ENCODE peak calls at places on chromosomes 13 and 19, in six cellular contexts. Y is activated T-helper 1 cell treated with Interleukin-2 at 50 U/mL for 16 hours, J is GF-D8, S is H54, B is BE2C, A is HAP-1. N is an unnamed sample.

GRCh38 chr19:40803857-40804782 is 5.1 kb downstream of the EGLN2 start:
- DNase-seq in A (no peak), J (no peak), B (no peak), S (no peak), Y (peak), N (no peak)

GRCh38 chr19:10112895-10113591 is 1.6 kb downstream of the P2RY11 start:
- DNase-seq in J (peak), B (peak), S (no peak), A (peak), Y (peak), N (peak)

GRCh38 chr13:80783926-80784325 is 443.0 kb upstream of the SPRY2 start:
- DNase-seq in B (peak), S (no peak), A (no peak), J (no peak), Y (no peak), N (no peak)

GRCh38 chr13:40252241-40252640 is 414.2 kb downstream of the FOXO1 start:
- DNase-seq in B (no peak), S (no peak), J (no peak), Y (no peak), A (no peak), N (no peak)

GRCh38 chr13:37485766-37486165 is 112.8 kb downstream of the POSTN start:
- DNase-seq in J (no peak), S (no peak), Y (no peak), B (no peak), A (no peak), N (no peak)

GRCh38 chr13:46295531-46296464 is 84.1 kb downstream of the LRRC63 start:
- DNase-seq in S (no peak), A (no peak), B (no peak), J (peak), Y (peak), N (no peak)

GRCh38 chr19:40713939-40714338 is 2.7 kb downstream of the COQ8B start:
- DNase-seq in A (no peak), B (no peak), S (no peak), J (no peak), Y (no peak), N (no peak)

GRCh38 chr13:50670847-50671542 is 172.5 kb downstream of the DLEU7 start:
- DNase-seq in B (no peak), S (no peak), Y (no peak), A (no peak), J (no peak), N (no peak)

GRCh38 chr19:5655412-5655811 is 24.9 kb downstream of the MICOS13 start:
- DNase-seq in J (no peak), A (no peak), S (no peak), B (no peak), Y (no peak), N (no peak)

GRCh38 chr19:19461671-19462622 is 53.4 kb downstream of the TSSK6 start:
- DNase-seq in B (peak), A (peak), S (no peak), Y (no peak), J (no peak), N (peak)

GRCh38 chr13:60112771-60113170 is 51.0 kb downstream of the DIAPH3 start:
- DNase-seq in Y (no peak), B (no peak), A (no peak), S (no peak), J (no peak), N (no peak)

GRCh38 chr19:3198901-3199700 is 13.4 kb downstream of the NCLN start:
- DNase-seq in A (no peak), S (no peak), J (no peak), Y (no peak), B (no peak), N (no peak)

GRCh38 chr19:4051175-4052101 is 15.3 kb downstream of the ZBTB7A start:
- DNase-seq in J (no peak), Y (no peak), B (peak), S (peak), A (no peak), N (no peak)

GRCh38 chr19:14117668-14118164 is at the start of gene PRKACA:
- DNase-seq in Y (peak), B (peak), A (peak), J (peak), S (peak), N (peak)

GRCh38 chr19:48881741-48882657 is 9.8 kb downstream of the PPP1R15A start:
- DNase-seq in B (no peak), Y (no peak), S (no peak), A (no peak), J (no peak), N (no peak)

GRCh38 chr13:46951516-46951915 is 54.7 kb upstream of the HTR2A start:
- DNase-seq in A (no peak), Y (no peak), B (no peak), J (no peak), S (no peak), N (no peak)

GRCh38 chr19:5288347-5288739 is 52.3 kb downstream of the PTPRS start:
- DNase-seq in A (no peak), S (peak), Y (no peak), B (no peak), J (no peak), N (peak)

GRCh38 chr19:41708481-41708880 is at the start of gene CEACAM5:
- DNase-seq in J (no peak), S (no peak), B (no peak), Y (no peak), A (no peak), N (no peak)

GRCh38 chr13:32645854-32646253 is 59.6 kb downstream of the PDS5B start:
- DNase-seq in Y (no peak), S (no peak), J (peak), A (no peak), B (no peak), N (no peak)

GRCh38 chr19:5988520-5989387 is 10.8 kb upstream of the RANBP3 start:
- DNase-seq in Y (no peak), J (no peak), S (no peak), A (no peak), B (no peak), N (no peak)

GRCh38 chr13:66492479-66492878 is 737.7 kb downstream of the PCDH9 start:
- DNase-seq in Y (no peak), J (no peak), S (no peak), B (peak), A (peak), N (no peak)

GRCh38 chr19:58356236-58356970 is 3.1 kb upstream of the A1BG start:
- DNase-seq in S (no peak), J (no peak), Y (no peak), B (no peak), A (no peak), N (no peak)

GRCh38 chr19:15265849-15266248 is 33.6 kb upstream of the EPHX3 start:
- DNase-seq in Y (no peak), S (peak), J (no peak), B (peak), A (no peak), N (no peak)

GRCh38 chr13:76879211-76879875 is 6.9 kb downstream of the KCTD12 start:
- DNase-seq in Y (peak), A (no peak), J (peak), S (peak), B (no peak), N (no peak)

GRCh38 chr19:51576850-51577249 is 5.8 kb downstream of the ZNF175 start:
- DNase-seq in A (no peak), B (no peak), Y (no peak), S (no peak), J (no peak), N (no peak)

GRCh38 chr13:21435710-21436151 is 23.4 kb downstream of the ZDHHC20 start:
- DNase-seq in B (no peak), A (no peak), S (peak), J (no peak), Y (peak), N (peak)